ENCODE peak calls at places on chromosome 3, in four cellular contexts. U is tibial nerve, F is T follicular helper cell, H is EL. W is an unnamed sample.

GRCh38 chr3:135973846-135974245 is 8.3 kb downstream of the PPP2R3A start:
- DNase-seq in U (no peak), H (no peak), F (no peak), W (no peak)

GRCh38 chr3:124381565-124382333 is 348.5 kb upstream of the UMPS start:
- DNase-seq in H (peak), F (no peak), U (no peak), W (no peak)

GRCh38 chr3:32872487-32873382 is 54.9 kb downstream of the TRIM71 start:
- DNase-seq in U (peak), F (no peak), H (peak), W (no peak)

GRCh38 chr3:187101184-187102072 is 37.9 kb downstream of the RPL39L start:
- DNase-seq in U (peak), H (peak), F (peak), W (peak)

GRCh38 chr3:85567074-85567676 is 608.4 kb downstream of the CADM2 start:
- DNase-seq in H (no peak), U (peak), F (peak), W (no peak)

GRCh38 chr3:72347819-72348319 is 500.4 kb downstream of the SHQ1 start:
- DNase-seq in U (peak), F (peak), H (peak), W (peak)

GRCh38 chr3:64224826-64225606 is at the start of gene PRICKLE2:
- DNase-seq in F (no peak), U (peak), H (peak), W (no peak)

GRCh38 chr3:72155391-72156064 is 370.6 kb upstream of the PROK2 start:
- DNase-seq in H (peak), F (no peak), U (peak), W (no peak)

GRCh38 chr3:119359476-119359998 is 65.4 kb downstream of the ARHGAP31 start:
- DNase-seq in F (no peak), H (no peak), U (no peak), W (no peak)

GRCh38 chr3:138381413-138381901 is 33.1 kb downstream of the MRAS start:
- DNase-seq in H (no peak), U (peak), F (no peak), W (no peak)

GRCh38 chr3:171770689-171771620 is 39.3 kb downstream of the PLD1 start:
- DNase-seq in U (no peak), H (peak), F (no peak), W (no peak)

GRCh38 chr3:52396907-52397591 is 47.9 kb downstream of the SEMA3G start:
- DNase-seq in U (no peak), F (no peak), H (no peak), W (no peak)

GRCh38 chr3:30770387-30770786 is 124.1 kb downstream of the GADL1 start:
- DNase-seq in H (peak), U (peak), F (no peak), W (no peak)

GRCh38 chr3:54987719-54988118 is 59.9 kb upstream of the LRTM1 start:
- DNase-seq in H (no peak), F (no peak), U (no peak), W (no peak)

GRCh38 chr3:4019509-4019908 is 220.3 kb downstream of the LRRN1 start:
- DNase-seq in U (no peak), F (no peak), H (no peak), W (no peak)

GRCh38 chr3:78917541-78917940 is 850.3 kb downstream of the ROBO1 start:
- DNase-seq in H (no peak), U (no peak), F (no peak), W (no peak)

GRCh38 chr3:36991923-36992805 is 767 bp downstream of the EPM2AIP1 start:
- DNase-seq in H (peak), U (no peak), F (no peak), W (no peak)

W was measured in effector CD4-positive, alpha-beta T cell.